ENCODE peak calls at places on chromosome 5, in nine cellular contexts. Y, V, J, X, F, M, B, S and W are unnamed samples.

GRCh38 chr5:116646611-116647289 is 72.1 kb upstream of the SEMA6A start:
- DNase-seq in M (no peak), F (no peak), Y (no peak), V (no peak), J (no peak), S (no peak), X (no peak), B (no peak), W (no peak)

GRCh38 chr5:13244151-13244550 is 700.3 kb downstream of the DNAH5 start:
- DNase-seq in M (no peak), X (no peak), V (no peak), Y (no peak), S (no peak), B (no peak), F (no peak), J (no peak), W (peak; percentile 41)

GRCh38 chr5:42887575-42887974 is 75.9 kb upstream of the SELENOP start:
- DNase-seq in J (no peak), X (no peak), M (no peak), B (no peak), F (no peak), Y (no peak), V (no peak), S (no peak), W (no peak)

GRCh38 chr5:120779674-120780073 is 315.6 kb downstream of the PRR16 start:
- DNase-seq in V (no peak), M (no peak), F (no peak), S (no peak), B (no peak), Y (peak; percentile 74), J (no peak), X (no peak), W (no peak)

GRCh38 chr5:174064171-174064570 is 18.7 kb downstream of the NSG2 start:
- DNase-seq in S (no peak), B (no peak), V (no peak), Y (no peak), J (no peak), F (no peak), X (no peak), M (no peak), W (no peak)

GRCh38 chr5:135337064-135337463 is 62.0 kb downstream of the MACROH2A1 start:
- DNase-seq in F (no peak), S (no peak), X (no peak), V (no peak), B (no peak), J (no peak), M (no peak), Y (no peak), W (no peak)

GRCh38 chr5:32217886-32218396 is 43.8 kb upstream of the GOLPH3 start:
- DNase-seq in S (no peak), M (no peak), B (no peak), X (no peak), Y (no peak), V (no peak), J (no peak), F (no peak), W (no peak)

GRCh38 chr5:91189480-91190332 is 193.4 kb downstream of the ARRDC3 start:
- DNase-seq in B (peak; percentile 75), J (no peak), X (no peak), F (no peak), V (no peak), S (no peak), Y (peak; percentile 79), M (no peak), W (no peak)

GRCh38 chr5:115507682-115508081 is 36.9 kb downstream of the FEM1C start:
- DNase-seq in V (no peak), Y (peak; percentile 48), S (no peak), B (no peak), M (no peak), J (no peak), X (no peak), F (no peak), W (no peak)

GRCh38 chr5:30539004-30539634 is 654.4 kb upstream of the CDH6 start:
- DNase-seq in Y (peak; percentile 63), X (no peak), S (no peak), B (no peak), M (peak; percentile 67), J (peak; percentile 70), V (no peak), F (no peak), W (peak; percentile 73)

GRCh38 chr5:30436718-30437117 is 756.8 kb upstream of the CDH6 start:
- DNase-seq in B (no peak), Y (no peak), J (no peak), F (no peak), X (no peak), V (no peak), M (no peak), S (no peak), W (no peak)

GRCh38 chr5:172454355-172455086 is at the start of gene SH3PXD2B:
- DNase-seq in J (peak; percentile 69), M (peak; percentile 72), V (peak; percentile 37), X (peak; percentile 39), Y (peak; percentile 51), F (peak; percentile 9), B (no peak), S (peak; percentile 47), W (peak; percentile 78)

GRCh38 chr5:79983618-79984017 is 7.4 kb downstream of the MTX3 start:
- DNase-seq in B (no peak), M (no peak), S (no peak), V (no peak), J (no peak), F (no peak), X (no peak), Y (no peak), W (no peak)

GRCh38 chr5:164627051-164627450 is 1121.6 kb downstream of the MAT2B start:
- DNase-seq in B (no peak), X (no peak), V (no peak), Y (no peak), M (no peak), F (no peak), J (no peak), S (no peak), W (no peak)

DNA sequence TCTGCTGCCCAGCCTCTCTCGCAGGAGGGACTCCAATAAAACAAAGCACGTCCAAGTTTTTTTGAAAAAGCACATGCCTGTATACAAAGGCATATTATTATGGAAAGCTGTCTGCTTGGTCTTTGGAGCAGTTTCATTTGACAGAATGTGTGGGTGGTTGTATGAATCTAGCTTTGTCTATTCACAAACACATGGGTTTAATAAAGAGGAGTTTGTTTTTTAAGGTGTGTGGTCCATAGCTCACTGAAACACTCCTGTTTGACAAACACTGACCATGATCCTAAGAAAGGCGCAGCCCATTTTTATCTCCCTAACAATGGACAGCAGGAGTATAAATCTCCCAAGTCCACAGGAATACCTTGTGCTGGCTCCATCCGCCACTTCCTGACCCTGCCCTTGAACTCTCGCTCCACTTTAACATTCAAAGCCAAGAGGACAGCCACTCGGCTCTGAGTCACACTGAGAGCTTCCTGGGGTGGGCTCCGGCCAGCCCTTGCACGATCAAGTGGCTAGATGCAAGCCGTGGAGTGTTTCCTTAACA is 371.9 kb downstream of the EBF1 start:
- DNase-seq in S (no peak), B (peak; percentile 65), Y (no peak), F (no peak), M (peak; percentile 59), J (peak; percentile 60), X (no peak), V (no peak), W (peak; percentile 84)
- H3K27ac ChIP-seq in S (no peak overlapping the region), B (no peak overlapping the region), Y (no peak overlapping the region), F (no peak overlapping the region), M (peak overlapping the region; percentile 77), J (peak overlapping the region; percentile 86), X (no peak overlapping the region), V (no peak overlapping the region), W (peak overlapping the region; percentile 67)

GRCh38 chr5:97141031-97141430 is 1.4 kb downstream of the LIX1 start:
- DNase-seq in V (no peak), X (no peak), J (no peak), M (no peak), Y (no peak), S (no peak), F (no peak), B (no peak), W (no peak)
- H3K27me3 ChIP-seq in V (no peaks in the 10 kb centered on the region), X (peaks cover 3% of the 10 kb centered on the region), J (no peaks in the 10 kb centered on the region), M (no peaks in the 10 kb centered on the region), Y (no peaks in the 10 kb centered on the region), S (no peaks in the 10 kb centered on the region), F (peaks cover 15% of the 10 kb centered on the region), B (no peaks in the 10 kb centered on the region), W (no peaks in the 10 kb centered on the region)

GRCh38 chr5:151619812-151620462 is 28.8 kb upstream of the FAT2 start:
- DNase-seq in F (no peak), S (no peak), X (no peak), B (no peak), V (no peak), J (no peak), Y (no peak), M (no peak), W (no peak)
- H3K4me3 ChIP-seq in F (no peak overlapping the region), S (no peak overlapping the region), X (no peak overlapping the region), B (no peak overlapping the region), V (no peak overlapping the region), J (no peak overlapping the region), Y (no peak overlapping the region), M (no peak overlapping the region), W (no peak overlapping the region)

GRCh38 chr5:98794414-98795080 is 21.1 kb downstream of the RGMB start:
- DNase-seq in S (no peak), X (no peak), V (no peak), F (no peak), B (no peak), Y (no peak), M (no peak), J (no peak), W (no peak)

GRCh38 chr5:98798371-98798770 is 24.9 kb downstream of the RGMB start:
- DNase-seq in S (no peak), Y (no peak), M (no peak), B (no peak), V (no peak), J (no peak), X (no peak), F (no peak), W (no peak)

GRCh38 chr5:98795243-98795642 is 21.8 kb downstream of the RGMB start:
- DNase-seq in X (no peak), J (no peak), V (no peak), S (no peak), Y (no peak), B (no peak), M (no peak), F (no peak), W (no peak)

GRCh38 chr5:98794001-98794400 is 20.5 kb downstream of the RGMB start:
- DNase-seq in X (no peak), B (no peak), V (no peak), M (no peak), J (no peak), S (no peak), F (no peak), Y (no peak), W (no peak)

DNA sequence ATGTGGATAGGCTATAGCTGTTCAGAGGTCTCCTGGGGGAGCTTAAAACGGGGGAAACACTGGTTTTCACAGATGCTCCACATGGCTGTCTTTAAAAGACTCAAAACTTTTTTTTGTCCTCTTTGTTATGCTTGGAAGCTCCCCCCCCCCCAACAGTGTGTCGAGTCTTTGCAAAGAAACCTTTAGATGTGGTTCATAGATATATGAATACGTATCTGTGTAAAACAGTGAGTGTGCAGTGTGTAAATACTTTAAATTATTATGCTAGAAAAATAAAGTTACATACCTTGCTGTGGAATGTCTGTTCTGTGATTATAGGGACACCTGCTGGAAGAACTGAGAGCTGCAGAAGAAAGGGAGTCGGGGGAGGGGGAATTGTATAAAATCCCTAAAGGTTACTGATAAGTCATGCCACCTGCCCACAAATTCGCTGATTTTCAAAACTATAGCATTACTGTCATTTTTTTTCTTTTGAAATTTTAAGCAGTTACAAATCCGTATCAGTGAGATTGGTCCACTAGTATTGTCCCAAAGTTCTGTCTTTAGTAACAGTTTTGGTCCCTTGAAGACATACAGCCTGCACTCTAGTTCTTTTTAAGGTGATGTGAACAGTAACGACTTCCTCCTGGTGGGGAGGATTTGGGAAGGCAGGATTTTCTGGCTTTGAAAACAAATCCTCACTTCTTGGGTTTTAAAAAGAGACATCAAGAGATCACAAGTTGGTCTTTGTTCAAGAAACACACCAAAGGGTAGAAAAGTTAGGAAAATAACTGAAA is 22.9 kb downstream of the RGMB start:
- DNase-seq in X (peak; percentile 35), F (peak; percentile 59), S (peak; percentile 54), J (no peak), V (peak; percentile 58), M (no peak), Y (peak; percentile 68), B (no peak), W (no peak)
- H3K27ac ChIP-seq in X (no peak overlapping the region), F (no peak overlapping the region), S (no peak overlapping the region), J (no peak overlapping the region), V (no peak overlapping the region), M (no peak overlapping the region), Y (peak overlapping the region; percentile 55), B (no peak overlapping the region), W (no peak overlapping the region)